ENCODE peak calls at places on chromosomes 12 and 14, in seven cellular contexts. F is amniotic epithelial cell, D is sciatic nerve, R is M059J, X is NCI-H748 treated with DMSO at 0.1 percent for 48 hours, E is WTC11, G is fibroblast of the aortic adventitia. V is an unnamed sample.

GRCh38 chr14:19729359-19729758 is 14.0 kb upstream of the OR4Q3 start:
- DNase-seq in D (no peak), R (no peak), E (no peak), G (no peak), F (no peak), X (no peak), V (no peak)

GRCh38 chr12:111943929-111944328 is 69.0 kb downstream of the TMEM116 start:
- DNase-seq in D (no peak), X (no peak), G (no peak), R (no peak), F (no peak), E (no peak), V (no peak)

GRCh38 chr14:105855893-105856675 is 329.7 kb downstream of the TMEM121 start:
- DNase-seq in E (no peak), X (no peak), G (no peak), D (peak), R (no peak), F (no peak), V (peak)

GRCh38 chr12:67394600-67394999 is 125.4 kb downstream of the CAND1 start:
- DNase-seq in E (no peak), D (peak), F (peak), X (no peak), R (peak), G (peak), V (peak)

GRCh38 chr14:97704316-97704715 is 907.1 kb downstream of the VRK1 start:
- DNase-seq in D (no peak), F (no peak), G (no peak), R (no peak), X (no peak), E (no peak), V (no peak)

GRCh38 chr12:96239711-96240234 is 45.6 kb downstream of the ELK3 start:
- DNase-seq in F (peak), D (no peak), R (no peak), E (no peak), G (no peak), X (no peak), V (no peak)

GRCh38 chr12:53586745-53587144 is 39.4 kb downstream of the ATF7 start:
- DNase-seq in E (no peak), F (no peak), R (peak), G (no peak), X (no peak), D (no peak), V (no peak)

GRCh38 chr14:22268875-22269274 is 320.1 kb downstream of the DAD1 start:
- DNase-seq in G (peak), F (peak), D (no peak), R (peak), X (no peak), E (no peak), V (no peak)

GRCh38 chr12:68373836-68374314 is 41.7 kb upstream of the MDM1 start:
- DNase-seq in R (no peak), X (no peak), F (no peak), G (no peak), E (no peak), D (no peak), V (no peak)

GRCh38 chr12:94545937-94546771 is 86.5 kb upstream of the CEP83 start:
- DNase-seq in R (peak), G (peak), X (peak), F (peak), D (no peak), E (peak), V (peak)

GRCh38 chr14:23564181-23564812 is 3.3 kb downstream of the AP1G2 start:
- DNase-seq in E (no peak), G (no peak), D (no peak), F (no peak), X (no peak), R (no peak), V (no peak)

GRCh38 chr12:74370608-74371216 is 166.9 kb upstream of the ATXN7L3B start:
- DNase-seq in X (no peak), D (no peak), G (no peak), E (no peak), R (no peak), F (no peak), V (no peak)

GRCh38 chr12:53268009-53268636 is at the start of gene ESPL1:
- DNase-seq in G (peak), X (peak), R (peak), F (peak), D (peak), E (peak), V (peak)

GRCh38 chr12:70661762-70662161 is 24.5 kb upstream of the PTPRB start:
- DNase-seq in E (no peak), X (no peak), D (no peak), R (peak), F (peak), G (peak), V (no peak)

GRCh38 chr12:117034249-117034648 is 65.0 kb downstream of the TESC start:
- DNase-seq in G (no peak), X (no peak), F (no peak), E (no peak), R (no peak), D (no peak), V (no peak)

GRCh38 chr12:70910666-70911065 is 9.9 kb downstream of the PTPRR start:
- DNase-seq in G (no peak), R (no peak), D (no peak), F (no peak), X (no peak), E (no peak), V (no peak)

GRCh38 chr14:36028218-36028617 is 148.3 kb downstream of the PTCSC3 start:
- DNase-seq in G (no peak), F (no peak), R (no peak), E (peak), X (peak), D (no peak), V (peak)